ENCODE peak calls at places on chromosomes 11 and 22, in seven cellular contexts. V, X, P, E, H, Y and R are unnamed samples.

GRCh38 chr11:35066783-35067476 is 72.0 kb upstream of the CD44 start:
- DNase-seq in V (no peak), X (no peak), P (no peak), E (no peak), H (no peak), Y (no peak), R (no peak)

GRCh38 chr11:119793335-119793984 is 64.5 kb upstream of the NECTIN1 start:
- DNase-seq in V (no peak), X (peak; percentile 55), P (no peak), E (no peak), H (no peak), Y (no peak), R (no peak)

GRCh38 chr22:42389137-42389536 is 43.1 kb downstream of the NFAM1 start:
- DNase-seq in V (no peak), X (no peak), P (no peak), E (no peak), H (no peak), Y (no peak), R (no peak)

GRCh38 chr11:128424271-128424709 is 163.1 kb downstream of the ETS1 start:
- DNase-seq in V (no peak), X (no peak), P (no peak), E (peak; percentile 77), H (no peak), Y (no peak), R (peak; percentile 88)

GRCh38 chr22:24995649-24996180 is 43.2 kb downstream of the KIAA1671 start:
- DNase-seq in V (no peak), X (no peak), P (no peak), E (no peak), H (no peak), Y (no peak), R (no peak)

GRCh38 chr11:86458294-86459001 is 83.8 kb downstream of the CCDC81 start:
- DNase-seq in V (no peak), X (no peak), P (no peak), E (no peak), H (no peak), Y (no peak), R (no peak)

GRCh38 chr11:123302751-123303195 is 107.7 kb upstream of the CLMP start:
- DNase-seq in V (peak; percentile 72), X (no peak), P (no peak), E (no peak), H (no peak), Y (no peak), R (no peak)

GRCh38 chr22:20792221-20792965 is 18.5 kb downstream of the SERPIND1 start:
- DNase-seq in V (no peak), X (no peak), P (no peak), E (no peak), H (no peak), Y (no peak), R (no peak)

GRCh38 chr11:102603091-102603490 is 22.0 kb downstream of the MMP20 start:
- DNase-seq in V (peak; percentile 73), X (no peak), P (no peak), E (no peak), H (no peak), Y (peak; percentile 92), R (no peak)

GRCh38 chr11:75475767-75476650 is 43.0 kb upstream of the KLHL35 start:
- DNase-seq in V (peak; percentile 60), X (peak; percentile 68), P (peak; percentile 60), E (peak; percentile 77), H (peak; percentile 55), Y (no peak), R (peak; percentile 37)

GRCh38 chr11:75474240-75474639 is 41.2 kb upstream of the KLHL35 start:
- DNase-seq in V (peak; percentile 20), X (peak; percentile 42), P (no peak), E (no peak), H (no peak), Y (no peak), R (no peak)

GRCh38 chr11:75476716-75477613 is 44.0 kb upstream of the KLHL35 start:
- DNase-seq in V (no peak), X (peak; percentile 59), P (no peak), E (no peak), H (peak; percentile 78), Y (no peak), R (no peak)

GRCh38 chr11:75473684-75474083 is 40.7 kb upstream of the KLHL35 start:
- DNase-seq in V (no peak), X (peak; percentile 58), P (no peak), E (no peak), H (no peak), Y (no peak), R (no peak)

GRCh38 chr11:75474878-75475766 is 42.1 kb upstream of the KLHL35 start:
- DNase-seq in V (peak; percentile 62), X (peak; percentile 87), P (peak; percentile 75), E (peak; percentile 76), H (peak; percentile 32), Y (no peak), R (no peak)
- TF ChIP-seq POLR2A in V (no peak), X (no peak), P (no peak), E (no peak), H (no peak), Y (no peak), R (no peak)

GRCh38 chr11:131370901-131371790 is 731 bp downstream of the NTM start:
- DNase-seq in V (no peak), X (no peak), P (no peak), E (no peak), H (peak; percentile 13), Y (no peak), R (no peak)

GRCh38 chr11:131373326-131373725 is 2.9 kb downstream of the NTM start:
- DNase-seq in V (no peak), X (no peak), P (no peak), E (no peak), H (no peak), Y (no peak), R (no peak)

GRCh38 chr11:131373756-131374155 is 3.3 kb downstream of the NTM start:
- DNase-seq in V (no peak), X (no peak), P (no peak), E (no peak), H (no peak), Y (no peak), R (no peak)

GRCh38 chr11:131371791-131372104 is 1.3 kb downstream of the NTM start:
- DNase-seq in V (no peak), X (no peak), P (no peak), E (no peak), H (no peak), Y (no peak), R (no peak)

GRCh38 chr11:131372243-131372930 is 2.0 kb downstream of the NTM start:
- DNase-seq in V (no peak), X (no peak), P (no peak), E (no peak), H (no peak), Y (no peak), R (no peak)
- H3K4me3 ChIP-seq in V (no peak overlapping the region), X (no peak overlapping the region), P (no peak overlapping the region), E (no peak overlapping the region), H (no peak overlapping the region), Y (no peak overlapping the region), R (no peak overlapping the region)

GRCh38 chr11:61966673-61967176 is 709 bp downstream of the FTH1 start:
- DNase-seq in V (no peak), X (peak; percentile 85), P (no peak), E (no peak), H (no peak), Y (no peak), R (peak; percentile 86)
- TF ChIP-seq POLR2A in V (no peak), X (no peak), P (no peak), E (no peak), H (no peak), Y (no peak), R (no peak)

DNA sequence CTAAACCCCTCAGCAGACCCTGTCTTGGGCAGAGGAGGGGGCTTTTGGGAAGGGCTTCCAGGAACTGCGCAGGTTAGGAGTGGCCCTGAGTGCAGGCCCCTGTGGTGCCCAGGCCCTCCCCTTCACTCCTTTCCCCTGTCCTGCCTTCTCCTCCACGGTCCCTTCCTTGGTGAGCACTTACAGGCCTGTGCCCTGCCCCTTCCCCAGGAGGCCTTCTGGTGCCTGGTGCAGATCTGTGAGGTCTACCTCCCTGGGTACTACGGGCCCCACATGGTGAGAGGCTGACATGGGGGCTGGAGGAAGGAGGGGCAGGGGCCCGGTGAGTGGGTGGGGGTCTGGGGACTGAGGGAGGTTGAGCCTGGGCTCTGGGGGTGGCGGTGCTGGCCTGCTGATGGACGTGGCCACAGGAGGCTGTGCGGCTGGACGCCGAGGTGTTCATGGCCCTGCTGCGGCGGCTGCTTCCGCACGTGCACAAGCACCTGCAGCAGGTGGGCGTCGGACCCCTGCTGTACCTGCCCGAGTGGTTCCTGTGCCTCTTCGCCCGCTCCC is 2.6 kb downstream of the TBC1D10C start:
- DNase-seq in V (no peak), X (no peak), P (no peak), E (peak; percentile 65), H (no peak), Y (no peak), R (no peak)
- H3K4me3 ChIP-seq in V (no peak overlapping the region), X (peak overlapping the region; percentile 42), P (no peak overlapping the region), E (no peak overlapping the region), H (no peak overlapping the region), Y (no peak overlapping the region), R (no peak overlapping the region)

GRCh38 chr22:21952586-21953571 is at the start of gene PPM1F:
- DNase-seq in V (peak; percentile 55), X (peak; percentile 98), P (peak; percentile 82), E (peak; percentile 94), H (peak; percentile 83), Y (no peak), R (peak; percentile 80)
- TF ChIP-seq POLR2A in V (peak; percentile 16), X (no peak), P (no peak), E (peak; percentile 72), H (no peak), Y (peak; percentile 47), R (no peak)